ENCODE peak calls at places on chromosomes 13 and 19, in five cellular contexts. S is WTC11; H is stimulated activated CD8-positive, alpha-beta memory T cell treated with anti-CD3 and anti-CD28 coated beads, Interleukin-4, amount 100 ng/mL, for 4 hours; O is GM06990; T is nucleus accumbens. A is an unnamed sample.

GRCh38 chr19:42280761-42281174 is 11.7 kb downstream of the CIC start:
- DNase-seq in S (no peak), H (no peak), O (no peak), T (peak), A (peak)

GRCh38 chr13:111186305-111186930 is 71.3 kb downstream of the ARHGEF7 start:
- DNase-seq in S (no peak), H (no peak), O (no peak), T (no peak), A (no peak)

GRCh38 chr19:38658462-38659306 is 11.2 kb downstream of the ACTN4 start:
- DNase-seq in S (no peak), H (no peak), O (no peak), T (no peak), A (no peak)

GRCh38 chr19:15170345-15170744 is 30.4 kb downstream of the NOTCH3 start:
- DNase-seq in S (peak), H (no peak), O (no peak), T (no peak), A (no peak)

GRCh38 chr19:47417107-47417745 is 2.1 kb downstream of the MEIS3 start:
- DNase-seq in S (no peak), H (no peak), O (no peak), T (no peak), A (no peak)

GRCh38 chr13:74891610-74892009 is 590.4 kb downstream of the TBC1D4 start:
- DNase-seq in S (no peak), H (no peak), O (no peak), T (no peak), A (no peak)

GRCh38 chr19:7368456-7368855 is 19.7 kb downstream of the ARHGEF18 start:
- DNase-seq in S (no peak), H (no peak), O (no peak), T (no peak), A (no peak)

GRCh38 chr19:51136891-51137551 is 5.1 kb upstream of the SIGLEC7 start:
- DNase-seq in S (no peak), H (no peak), O (no peak), T (no peak), A (no peak)

GRCh38 chr13:24654741-24655140 is 25.5 kb upstream of the ATP12A start:
- DNase-seq in S (no peak), H (no peak), O (no peak), T (no peak), A (no peak)

GRCh38 chr13:23876265-23876664 is 12.9 kb downstream of the MIPEP start:
- DNase-seq in S (no peak), H (no peak), O (no peak), T (no peak), A (no peak)

GRCh38 chr19:18204394-18205179 is 745 bp upstream of the RAB3A start:
- DNase-seq in S (peak), H (no peak), O (no peak), T (no peak), A (no peak)

GRCh38 chr19:5231857-5232503 is 108.6 kb downstream of the PTPRS start:
- DNase-seq in S (no peak), H (no peak), O (no peak), T (no peak), A (no peak)

GRCh38 chr13:93776936-93777335 is 550.3 kb downstream of the GPC6 start:
- DNase-seq in S (no peak), H (no peak), O (no peak), T (no peak), A (no peak)

GRCh38 chr19:7521551-7522071 is 813 bp upstream of the MCOLN1 start:
- DNase-seq in S (no peak), H (no peak), O (no peak), T (no peak), A (no peak)

GRCh38 chr13:111898956-111899713 is 167.8 kb upstream of the SOX1 start:
- DNase-seq in S (no peak), H (no peak), O (no peak), T (no peak), A (no peak)

GRCh38 chr19:51127755-51128154 is 3.0 kb downstream of the SIGLEC9 start:
- DNase-seq in S (no peak), H (no peak), O (no peak), T (no peak), A (no peak)

GRCh38 chr13:80259159-80259558 is 81.8 kb downstream of the SPRY2 start:
- DNase-seq in S (no peak), H (no peak), O (peak), T (no peak), A (no peak)

GRCh38 chr13:43964698-43965097 is 85.0 kb downstream of the LACC1 start:
- DNase-seq in S (no peak), H (no peak), O (no peak), T (no peak), A (no peak)